ENCODE peak calls at places on chromosomes 16 and 17, in four cellular contexts. S, E, U and W are unnamed samples.
A peak's percentile ranks its signal among the peaks of the same experiment; 100 is the strongest.

GRCh38 chr16:2250652-2251280 is 621 bp downstream of the ECI1 start:
- DNase-seq in S (no peak), E (peak; percentile 25), U (no peak), W (peak; percentile 73)

GRCh38 chr17:10775058-10775457 is 28.8 kb downstream of the TMEM238L start:
- DNase-seq in S (no peak), E (no peak), U (no peak), W (no peak)

GRCh38 chr17:31510273-31511175 is 119.0 kb downstream of the RAB11FIP4 start:
- DNase-seq in S (no peak), E (no peak), U (no peak), W (peak; percentile 76)

GRCh38 chr17:44210342-44211192 is 8.9 kb downstream of the UBTF start:
- DNase-seq in S (peak; percentile 95), E (peak; percentile 24), U (peak; percentile 93), W (peak; percentile 96)

GRCh38 chr17:72530409-72530808 is 409.6 kb downstream of the SOX9 start:
- DNase-seq in S (no peak), E (no peak), U (no peak), W (no peak)

GRCh38 chr17:75684924-75685323 is 17.8 kb downstream of the SAP30BP start:
- DNase-seq in S (no peak), E (peak; percentile 50), U (peak; percentile 61), W (no peak)

GRCh38 chr16:14613991-14614390 is 16.1 kb downstream of the PARN start:
- DNase-seq in S (no peak), E (no peak), U (no peak), W (no peak)

GRCh38 chr17:76524598-76525512 is 12.7 kb downstream of the CYGB start:
- DNase-seq in S (no peak), E (no peak), U (peak; percentile 72), W (peak; percentile 86)

GRCh38 chr17:14903810-14904209 is 361.3 kb downstream of the PMP22 start:
- DNase-seq in S (no peak), E (no peak), U (no peak), W (no peak)

GRCh38 chr16:84982434-84982833 is 28.9 kb downstream of the ZDHHC7 start:
- DNase-seq in S (no peak), E (no peak), U (peak; percentile 72), W (peak; percentile 73)

GRCh38 chr17:6361733-6362132 is 73.2 kb downstream of the AIPL1 start:
- DNase-seq in S (no peak), E (peak; percentile 32), U (no peak), W (no peak)

GRCh38 chr17:42405963-42406495 is 17.0 kb downstream of the CAVIN1 start:
- DNase-seq in S (peak; percentile 77), E (peak; percentile 48), U (peak; percentile 90), W (peak; percentile 94)

GRCh38 chr17:49898547-49899490 is 51.0 kb upstream of the TAC4 start:
- DNase-seq in S (peak; percentile 14), E (peak; percentile 20), U (no peak), W (no peak)

GRCh38 chr17:8955021-8955420 is 10.5 kb downstream of the PIK3R5 start:
- DNase-seq in S (no peak), E (no peak), U (no peak), W (no peak)

GRCh38 chr16:52631711-52632110 is 84.8 kb upstream of the TOX3 start:
- DNase-seq in S (no peak), E (no peak), U (no peak), W (no peak)

GRCh38 chr17:2266045-2266864 is 37.3 kb downstream of the SMG6 start:
- DNase-seq in S (peak; percentile 93), E (peak; percentile 54), U (no peak), W (no peak)

GRCh38 chr16:11675561-11676511 is 7.6 kb downstream of the SNN start:
- DNase-seq in S (no peak), E (no peak), U (no peak), W (no peak)

GRCh38 chr16:54432481-54433229 is 146.1 kb upstream of the IRX3 start:
- DNase-seq in S (no peak), E (peak; percentile 69), U (no peak), W (no peak)

GRCh38 chr16:4461250-4462085 is 13.0 kb downstream of the NMRAL1 start:
- DNase-seq in S (no peak), E (no peak), U (no peak), W (no peak)

GRCh38 chr17:79023180-79023705 is 726 bp upstream of the C1QTNF1 start:
- DNase-seq in S (no peak), E (no peak), U (no peak), W (no peak)

GRCh38 chr16:57623251-57624043 is 5.0 kb upstream of the ADGRG1 start:
- DNase-seq in S (no peak), E (peak; percentile 94), U (peak; percentile 65), W (no peak)

GRCh38 chr17:39812466-39812865 is 51.6 kb downstream of the IKZF3 start:
- DNase-seq in S (no peak), E (no peak), U (no peak), W (no peak)

GRCh38 chr17:633641-634091 is 81.0 kb downstream of the VPS53 start:
- DNase-seq in S (no peak), E (no peak), U (no peak), W (no peak)

GRCh38 chr17:80755650-80756405 is 211.2 kb downstream of the RPTOR start:
- DNase-seq in S (no peak), E (no peak), U (no peak), W (no peak)

GRCh38 chr17:1003633-1003971 is 6.7 kb downstream of the TIMM22 start:
- DNase-seq in S (no peak), E (no peak), U (no peak), W (no peak)

GRCh38 chr17:7363311-7363710 is 8.4 kb downstream of the TMEM95 start:
- DNase-seq in S (no peak), E (no peak), U (no peak), W (no peak)

GRCh38 chr17:47745037-47745380 is 12.0 kb downstream of the TBX21 start:
- DNase-seq in S (no peak), E (no peak), U (no peak), W (peak; percentile 68)